ENCODE peak calls at places on chromosomes 4 and X, in six cellular contexts. Z, W, A, O, M and E are unnamed samples.

GRCh38 chrX:121570072-121570841 is 522.8 kb downstream of the GLUD2 start:
- DNase-seq in M (no peak), A (no peak), O (no peak), W (no peak), Z (no peak), E (no peak)

GRCh38 chrX:45230410-45230809 is 29.7 kb upstream of the DIPK2B start:
- DNase-seq in W (no peak), Z (no peak), A (no peak), M (peak), O (no peak), E (no peak)

GRCh38 chrX:45505214-45505613 is 304.5 kb upstream of the DIPK2B start:
- DNase-seq in A (peak), Z (no peak), M (no peak), O (no peak), W (no peak), E (no peak)

GRCh38 chrX:144586756-144587155 is 660.5 kb upstream of the SPANXN1 start:
- DNase-seq in Z (no peak), O (no peak), A (peak), M (no peak), W (no peak), E (peak)

GRCh38 chr4:184536881-184537248 is 62.5 kb upstream of the IRF2 start:
- DNase-seq in M (peak), O (no peak), W (no peak), A (no peak), Z (peak), E (no peak)

GRCh38 chr4:3335982-3336381 is 43.2 kb downstream of the RGS12 start:
- DNase-seq in Z (no peak), M (no peak), W (no peak), O (no peak), A (no peak), E (no peak)

GRCh38 chr4:10175626-10176025 is 59.0 kb upstream of the WDR1 start:
- DNase-seq in A (no peak), Z (no peak), M (no peak), O (no peak), W (no peak), E (no peak)

GRCh38 chr4:168769416-168769815 is 240.6 kb downstream of the CBR4 start:
- DNase-seq in O (peak), A (peak), Z (no peak), M (no peak), W (peak), E (no peak)

GRCh38 chr4:73609688-73610087 is 10.5 kb downstream of the RASSF6 start:
- DNase-seq in W (peak), Z (no peak), O (no peak), M (no peak), A (peak), E (no peak)

GRCh38 chrX:47316276-47317025 is 53.9 kb upstream of the ZNF157 start:
- DNase-seq in M (no peak), O (no peak), W (no peak), A (peak), Z (peak), E (no peak)

GRCh38 chr4:87423313-87424031 is 1.1 kb downstream of the NUDT9 start:
- DNase-seq in W (no peak), M (peak), Z (no peak), O (no peak), A (no peak), E (no peak)

GRCh38 chr4:180784940-180785339 is 1458.3 kb upstream of the TENM3 start:
- DNase-seq in Z (no peak), O (no peak), W (no peak), M (no peak), A (no peak), E (no peak)

GRCh38 chr4:186161138-186161537 is 30.2 kb upstream of the CYP4V2 start:
- DNase-seq in W (no peak), A (no peak), M (peak), O (no peak), Z (no peak), E (no peak)

GRCh38 chrX:40671126-40671525 is 23.8 kb upstream of the CXorf38 start:
- DNase-seq in W (no peak), A (peak), M (no peak), Z (no peak), O (no peak), E (no peak)

GRCh38 chrX:29082558-29082957 is 495.3 kb downstream of the IL1RAPL1 start:
- DNase-seq in M (no peak), W (no peak), Z (no peak), O (no peak), A (no peak), E (no peak)

GRCh38 chr4:28481565-28481964 is 1620.9 kb downstream of the STIM2 start:
- DNase-seq in Z (no peak), M (no peak), W (no peak), O (no peak), A (no peak), E (no peak)

GRCh38 chr4:59848457-59848856 is 1351.7 kb upstream of the ADGRL3 start:
- DNase-seq in M (no peak), A (no peak), O (no peak), Z (no peak), W (no peak), E (no peak)

GRCh38 chr4:1986578-1987210 is 22.1 kb downstream of the NELFA start:
- DNase-seq in M (no peak), A (no peak), O (no peak), Z (no peak), W (no peak), E (no peak)

GRCh38 chr4:94621491-94622080 is 136.2 kb upstream of the BMPR1B start:
- DNase-seq in O (no peak), M (peak), W (peak), A (peak), Z (no peak), E (no peak)

GRCh38 chrX:27915617-27916016 is 65.6 kb downstream of the DCAF8L1 start:
- DNase-seq in M (no peak), Z (no peak), W (no peak), O (no peak), A (peak), E (no peak)

GRCh38 chr4:121072080-121072835 is at the start of gene NDNF:
- DNase-seq in O (peak), Z (peak), M (no peak), W (no peak), A (peak), E (no peak)

GRCh38 chr4:152188801-152189200 is 347.1 kb downstream of the FBXW7 start:
- DNase-seq in W (no peak), M (no peak), O (no peak), A (no peak), Z (peak), E (no peak)

GRCh38 chrX:33188286-33188685 is 23.1 kb downstream of the DMD start:
- DNase-seq in Z (no peak), W (no peak), O (no peak), M (no peak), A (no peak), E (no peak)

GRCh38 chr4:105551968-105552746 is at the start of gene ARHGEF38:
- DNase-seq in O (no peak), M (no peak), A (no peak), W (peak), Z (no peak), E (no peak)

GRCh38 chr4:8315343-8316250 is 46.0 kb downstream of the HTRA3 start:
- DNase-seq in Z (no peak), M (peak), O (peak), W (peak), A (peak), E (peak)
- H3K4me3 ChIP-seq in Z (no peak), M (no peak), O (no peak), W (no peak), A (no peak), E (no peak)

GRCh38 chrX:22087158-22087557 is 55.0 kb downstream of the PHEX start:
- DNase-seq in Z (no peak), M (no peak), W (no peak), O (no peak), A (no peak), E (no peak)

GRCh38 chrX:22085969-22086368 is 53.8 kb downstream of the PHEX start:
- DNase-seq in M (no peak), O (no peak), W (no peak), Z (no peak), A (no peak), E (no peak)

GRCh38 chrX:22078117-22078516 is 46.0 kb downstream of the PHEX start:
- DNase-seq in A (no peak), W (no peak), O (no peak), Z (no peak), M (no peak), E (no peak)

GRCh38 chrX:22081475-22082092 is 49.5 kb downstream of the PHEX start:
- DNase-seq in M (peak), W (peak), A (peak), O (no peak), Z (peak), E (no peak)
- TF ChIP-seq CTCF in M (peak), W (peak), A (peak), O (no peak), Z (peak), E (peak)

GRCh38 chr4:5887011-5887360 is 5.9 kb downstream of the CRMP1 start:
- DNase-seq in A (no peak), O (no peak), W (no peak), M (no peak), Z (no peak), E (no peak)
- H3K4me3 ChIP-seq in A (no peak), O (peak), W (peak), M (no peak), Z (peak), E (no peak)

GRCh38 chrX:66110112-66110511 is 53.9 kb upstream of the HEPH start:
- DNase-seq in M (peak), W (no peak), O (no peak), Z (no peak), A (peak), E (peak)
- TF ChIP-seq CTCF in M (peak), W (peak), O (no peak), Z (peak), A (peak), E (peak)

GRCh38 chr4:74667438-74667837 is 126.9 kb downstream of the BTC start:
- DNase-seq in M (no peak), W (no peak), Z (no peak), O (no peak), A (no peak), E (no peak)
- H3K4me3 ChIP-seq in M (no peak), W (no peak), Z (no peak), O (no peak), A (no peak), E (no peak)